ENCODE peak calls at places on chromosome 12, in four cellular contexts. Y is prostate gland, U is GM23338, V is GM12878. H is an unnamed sample. For H3K4me1, the result is how much of the 10 kb centered on the place peaks cover.

GRCh38 chr12:8057839-8058238 is 8.3 kb downstream of the C3AR1 start:
- DNase-seq in U (no peak), V (no peak), Y (no peak), H (no peak)

GRCh38 chr12:74031045-74031444 is 506.6 kb upstream of the ATXN7L3B start:
- DNase-seq in Y (no peak), V (no peak), U (no peak), H (no peak)

GRCh38 chr12:94650143-94651056 is at the start of gene TMCC3:
- DNase-seq in V (no peak), U (peak), Y (peak), H (peak)

GRCh38 chr12:3428631-3429030 is 62.4 kb upstream of the PRMT8 start:
- DNase-seq in V (no peak), Y (no peak), U (no peak), H (no peak)

GRCh38 chr12:58639323-58639934 is 280.9 kb downstream of the LRIG3 start:
- DNase-seq in Y (no peak), U (no peak), V (no peak), H (no peak)

GRCh38 chr12:27284021-27284420 is 39.9 kb downstream of the STK38L start:
- DNase-seq in U (no peak), V (no peak), Y (no peak), H (no peak)

GRCh38 chr12:132729541-132730320 is 19.1 kb downstream of the PGAM5 start:
- DNase-seq in V (no peak), Y (no peak), U (no peak), H (no peak)

GRCh38 chr12:105369014-105369413 is 38.5 kb downstream of the C12orf75 start:
- DNase-seq in V (no peak), U (no peak), Y (no peak), H (no peak)

GRCh38 chr12:15575797-15576560 is 213.2 kb downstream of the EPS8 start:
- DNase-seq in Y (no peak), U (no peak), V (no peak), H (no peak)

GRCh38 chr12:27355486-27355885 is 22.9 kb downstream of the BMAL2 start:
- DNase-seq in U (no peak), Y (no peak), V (no peak), H (no peak)

GRCh38 chr12:98422809-98423208 is 92.6 kb upstream of the TMPO start:
- DNase-seq in Y (no peak), V (no peak), U (peak), H (no peak)

GRCh38 chr12:52992699-52993557 is 13.3 kb upstream of the EIF4B start:
- DNase-seq in U (no peak), Y (no peak), V (no peak), H (no peak)

GRCh38 chr12:102399653-102400052 is 80.7 kb downstream of the IGF1 start:
- DNase-seq in V (no peak), Y (no peak), U (no peak), H (no peak)

GRCh38 chr12:89020689-89021088 is 331.6 kb downstream of the DUSP6 start:
- DNase-seq in V (no peak), Y (no peak), U (no peak), H (no peak)

GRCh38 chr12:96501139-96501741 is 11.9 kb downstream of the CFAP54 start:
- DNase-seq in V (peak), Y (peak), U (peak), H (peak)

GRCh38 chr12:19129121-19129485 is 430 bp upstream of the PLEKHA5 start:
- DNase-seq in U (no peak), Y (no peak), V (no peak), H (no peak)

GRCh38 chr12:131855521-131856142 is 27.4 kb downstream of the MMP17 start:
- DNase-seq in Y (no peak), V (no peak), U (no peak), H (peak)

GRCh38 chr12:4031703-4032291 is 158.6 kb upstream of the PARP11 start:
- DNase-seq in V (no peak), U (no peak), Y (peak), H (peak)

GRCh38 chr12:89544730-89545184 is 18.9 kb upstream of the POC1B start:
- DNase-seq in U (peak), V (no peak), Y (peak), H (peak)

GRCh38 chr12:130451001-130451930 is 113.6 kb downstream of the PIWIL1 start:
- DNase-seq in Y (no peak), U (no peak), V (no peak), H (no peak)

GRCh38 chr12:1779783-1780182 is 40.6 kb upstream of the LRTM2 start:
- DNase-seq in U (no peak), V (no peak), Y (no peak), H (no peak)

GRCh38 chr12:85568395-85569103 is 267.7 kb downstream of the RASSF9 start:
- DNase-seq in V (no peak), Y (no peak), U (no peak), H (no peak)

GRCh38 chr12:15268927-15269552 is 47.8 kb upstream of the RERG start:
- DNase-seq in V (no peak), U (peak), Y (peak), H (no peak)

GRCh38 chr12:79083181-79083580 is 218.6 kb downstream of the SYT1 start:
- DNase-seq in U (peak), Y (no peak), V (no peak), H (no peak)

GRCh38 chr12:82793882-82794281 is 107.2 kb downstream of the TMTC2 start:
- DNase-seq in U (peak), V (no peak), Y (no peak), H (no peak)

GRCh38 chr12:120839503-120839902 is 64.7 kb downstream of the SPPL3 start:
- DNase-seq in V (no peak), Y (no peak), U (no peak), H (no peak)

GRCh38 chr12:64706366-64706765 is 52.8 kb downstream of the GNS start:
- DNase-seq in U (no peak), Y (no peak), V (no peak), H (no peak)

GRCh38 chr12:64707362-64707761 is 51.8 kb downstream of the GNS start:
- DNase-seq in Y (no peak), U (no peak), V (no peak), H (no peak)

GRCh38 chr12:64709429-64709828 is 49.8 kb downstream of the GNS start:
- DNase-seq in U (no peak), V (no peak), Y (no peak), H (no peak)

GRCh38 chr12:64701283-64701682 is 57.9 kb downstream of the GNS start:
- DNase-seq in V (no peak), U (no peak), Y (no peak), H (no peak)

GRCh38 chr12:64706831-64707230 is 52.4 kb downstream of the GNS start:
- DNase-seq in Y (no peak), U (no peak), V (no peak), H (no peak)
- TF ChIP-seq CTCF in Y (no peak), U (no peak), V (no peak), H (no peak)

DNA sequence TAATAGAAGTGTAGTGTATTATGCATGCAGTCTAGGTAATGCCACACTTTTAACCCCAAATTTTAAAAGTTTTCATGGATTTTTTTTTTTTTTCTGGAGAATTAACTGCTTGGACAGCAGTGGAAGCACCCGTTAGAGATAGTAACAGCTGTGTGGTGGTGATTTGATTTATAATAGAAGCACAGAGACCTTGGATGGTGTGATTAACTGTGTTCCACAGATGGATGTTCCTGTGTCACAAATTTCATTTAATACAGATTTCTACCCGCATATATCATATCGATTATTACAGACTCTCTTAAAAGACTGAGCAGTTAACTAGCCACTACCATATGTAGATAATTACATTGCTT is 47.0 kb downstream of the IFT81 start:
- DNase-seq in U (no peak), Y (no peak), V (no peak), H (no peak)
- H3K4me1 ChIP-seq in U (under half), Y (under half), V (under half), H (under half)

GRCh38 chr12:5078423-5078822 is 34.7 kb downstream of the KCNA5 start:
- DNase-seq in U (no peak), Y (no peak), V (no peak), H (no peak)
- TF ChIP-seq POLR2AphosphoS5 in U (no peak), Y (no peak), V (no peak), H (no peak)

GRCh38 chr12:65403188-65403587 is 124.7 kb downstream of the MSRB3 start:
- DNase-seq in Y (no peak), U (no peak), V (no peak), H (no peak)
- TF ChIP-seq CTCF in Y (no peak), U (no peak), V (no peak), H (no peak)

GRCh38 chr12:22306311-22306710 is 28.2 kb downstream of the ST8SIA1 start:
- DNase-seq in U (no peak), Y (no peak), V (no peak), H (no peak)
- H3K4me1 ChIP-seq in U (under half), Y (under half), V (under half), H (under half)

DNA sequence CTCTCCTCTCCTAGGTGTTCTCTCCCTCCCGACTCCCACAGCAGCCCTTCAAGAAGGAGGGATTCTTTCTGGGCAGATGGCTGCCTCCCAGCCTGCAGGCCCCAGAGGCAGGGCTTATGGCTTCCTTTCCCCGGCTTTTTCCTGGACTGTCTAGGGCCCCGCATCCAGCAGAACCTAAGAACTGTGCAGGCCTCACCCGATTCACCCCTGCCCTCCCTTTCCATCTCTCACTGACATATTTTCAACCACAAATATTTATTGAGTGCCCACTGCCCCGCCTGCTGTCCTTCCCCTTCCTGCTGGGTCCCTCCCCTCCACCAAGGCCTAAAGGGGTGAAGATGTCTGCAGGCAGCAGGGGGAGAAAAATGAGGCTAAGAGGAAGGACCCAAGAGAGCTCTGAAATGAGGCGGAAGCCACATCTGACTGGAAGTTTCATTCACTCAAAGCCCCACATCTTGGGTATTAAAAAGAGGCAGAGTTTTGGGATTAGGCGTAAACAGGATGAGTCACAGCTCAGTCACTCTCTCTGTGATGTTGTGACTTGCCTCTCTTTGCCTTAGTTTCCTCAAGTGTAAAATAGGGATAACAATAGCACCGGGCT is 2.9 kb downstream of the SCNN1A start:
- DNase-seq in Y (peak), V (no peak), U (peak), H (peak)
- TF ChIP-seq POLR2AphosphoS5 in Y (peak), V (no peak), U (no peak), H (peak)

GRCh38 chr12:75827061-75827460 is 204.5 kb downstream of the PHLDA1 start:
- DNase-seq in Y (no peak), U (no peak), V (no peak), H (no peak)
- TF ChIP-seq CTCF in Y (no peak), U (no peak), V (no peak), H (no peak)

DNA sequence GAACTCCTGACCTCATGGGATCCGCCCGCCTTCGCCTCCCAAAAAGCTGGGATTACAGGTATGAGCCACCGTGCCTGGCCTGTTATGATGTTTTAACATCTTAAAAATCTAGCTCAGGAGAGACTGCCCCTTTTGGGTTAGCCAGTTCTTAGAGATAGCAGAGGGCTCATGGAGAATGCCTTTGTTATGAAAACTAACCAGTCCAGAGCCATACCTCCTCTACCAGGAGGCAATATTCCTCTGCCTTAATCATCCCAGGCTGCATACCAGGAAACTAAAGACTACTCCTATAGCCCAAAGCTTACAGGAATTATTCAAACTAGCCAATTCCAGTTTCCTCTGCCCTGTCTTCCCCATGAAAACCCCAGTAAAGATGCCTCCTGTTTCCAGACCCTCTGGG is 96.0 kb upstream of the MDM1 start:
- DNase-seq in V (no peak), U (peak), Y (no peak), H (no peak)
- H3K4me1 ChIP-seq in V (under half), U (under half), Y (under half), H (under half)

GRCh38 chr12:46266869-46267617 is 1.8 kb downstream of the SLC38A1 start:
- DNase-seq in Y (peak), U (peak), V (no peak), H (peak)
- TF ChIP-seq POLR2AphosphoS5 in Y (no peak), U (peak), V (peak), H (no peak)

DNA sequence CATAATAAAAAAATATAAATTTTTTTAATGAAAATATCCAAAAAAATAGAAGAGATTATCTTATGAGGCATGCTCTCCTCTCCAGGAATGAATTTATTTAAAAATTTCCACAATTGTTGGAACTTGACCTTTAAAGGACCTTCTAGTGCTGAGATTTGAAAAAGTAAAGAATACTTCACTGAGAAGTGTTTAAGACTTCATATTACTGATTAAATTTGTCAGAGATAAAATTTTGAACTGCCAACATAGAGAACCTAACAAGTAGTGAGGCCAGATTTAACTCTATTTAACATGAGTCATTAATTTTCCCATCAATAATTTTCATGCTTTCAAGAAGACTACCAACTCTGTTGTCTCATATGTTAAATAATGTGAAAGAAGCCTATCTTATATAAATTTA is 14.5 kb downstream of the CAPRIN2 start:
- DNase-seq in V (no peak), Y (no peak), U (no peak), H (no peak)
- TF ChIP-seq CTCF in V (no peak), Y (no peak), U (no peak), H (no peak)

H was measured in spleen.